ENCODE peak calls at places on chromosomes 3 and 15, in six cellular contexts. P, T, C, I, X and B are unnamed samples.

GRCh38 chr15:95875141-95875643 is 455.3 kb upstream of the NR2F2 start:
- DNase-seq in P (no peak), T (peak; percentile 76), C (no peak), I (no peak), X (no peak), B (peak; percentile 52)

GRCh38 chr3:104856743-104857142 is 510.0 kb upstream of the ALCAM start:
- DNase-seq in P (no peak), T (no peak), C (no peak), I (no peak), X (no peak), B (no peak)

GRCh38 chr15:50777045-50777444 is 11.5 kb upstream of the SPPL2A start:
- DNase-seq in P (no peak), T (no peak), C (no peak), I (no peak), X (no peak), B (no peak)

GRCh38 chr15:31605467-31605931 is 278.9 kb downstream of the KLF13 start:
- DNase-seq in P (no peak), T (peak; percentile 61), C (no peak), I (peak; percentile 30), X (peak; percentile 62), B (no peak)

GRCh38 chr3:100662113-100662823 is 47.0 kb upstream of the TFG start:
- DNase-seq in P (no peak), T (peak; percentile 47), C (no peak), I (no peak), X (no peak), B (no peak)

GRCh38 chr3:173789530-173789929 is 392.0 kb downstream of the NLGN1 start:
- DNase-seq in P (no peak), T (peak; percentile 29), C (no peak), I (no peak), X (no peak), B (no peak)

GRCh38 chr15:62899090-62899493 is 143.5 kb upstream of the TPM1 start:
- DNase-seq in P (no peak), T (no peak), C (no peak), I (no peak), X (no peak), B (no peak)

GRCh38 chr3:61530355-61530754 is 31.0 kb upstream of the PTPRG start:
- DNase-seq in P (peak; percentile 38), T (peak; percentile 58), C (no peak), I (peak; percentile 26), X (no peak), B (no peak)

GRCh38 chr15:74845581-74845980 is 2.6 kb upstream of the ULK3 start:
- DNase-seq in P (no peak), T (no peak), C (no peak), I (no peak), X (no peak), B (no peak)

GRCh38 chr15:44145495-44145894 is 49.6 kb downstream of the FRMD5 start:
- DNase-seq in P (no peak), T (no peak), C (no peak), I (no peak), X (no peak), B (no peak)
- TF ChIP-seq CTCF in P (no peak), T (no peak), C (no peak), I (no peak), X (no peak), B (no peak)

GRCh38 chr3:4812509-4812908 is 166.7 kb upstream of the BHLHE40 start:
- DNase-seq in P (no peak), T (no peak), C (no peak), I (no peak), X (no peak), B (no peak)
- TF ChIP-seq CTCF in P (no peak), T (no peak), C (no peak), I (no peak), X (no peak), B (no peak)

DNA sequence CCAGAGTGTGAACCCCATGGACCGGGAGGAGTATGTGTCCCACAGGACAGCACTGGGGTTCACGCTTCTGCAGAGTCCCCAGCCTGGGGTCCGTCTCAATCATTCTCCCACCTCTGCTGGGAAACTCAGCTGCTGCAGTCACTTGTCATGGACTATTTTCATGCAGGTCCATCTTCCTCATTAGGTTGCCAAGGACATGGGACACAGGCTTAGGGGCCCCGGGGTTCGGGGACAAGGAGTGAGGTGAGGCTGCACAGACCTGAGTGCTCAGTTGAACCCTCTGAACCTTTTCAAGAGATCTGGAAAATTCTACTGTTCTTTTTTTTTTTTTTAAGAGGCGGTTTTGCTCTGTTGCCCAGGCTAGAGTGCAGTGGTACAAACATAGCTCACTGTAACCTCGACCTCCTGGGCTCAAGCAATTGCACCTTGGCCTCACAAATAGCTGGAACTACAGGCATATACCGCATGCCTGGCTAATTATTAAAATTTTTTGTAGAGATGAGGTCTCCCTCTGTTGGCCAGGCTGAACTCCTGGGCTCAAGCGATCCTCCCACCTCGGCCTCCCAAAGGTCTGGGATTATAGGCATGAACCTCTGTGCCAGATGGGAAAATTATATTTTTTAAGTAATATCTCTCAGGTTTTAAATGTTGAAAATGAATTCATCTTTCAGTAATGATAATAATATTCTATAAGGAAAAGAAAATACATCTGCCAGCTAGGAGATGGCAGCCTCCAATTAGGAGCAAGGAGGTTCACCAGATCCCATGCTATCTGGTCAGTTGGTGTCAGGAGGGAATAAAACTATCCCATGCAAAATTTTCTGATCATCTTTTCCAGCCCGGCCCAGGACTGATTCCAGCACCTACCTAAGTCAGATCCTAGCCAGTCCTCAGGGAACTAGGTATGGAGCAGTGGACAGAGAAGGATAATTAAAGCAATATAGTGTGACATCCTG is 45.2 kb downstream of the RPN1 start:
- DNase-seq in P (no peak), T (no peak), C (no peak), I (no peak), X (no peak), B (no peak)
- TF ChIP-seq CTCF in P (no peak), T (no peak), C (no peak), I (no peak), X (no peak), B (no peak)

GRCh38 chr3:25582242-25582641 is 82.5 kb downstream of the TOP2B start:
- DNase-seq in P (peak; percentile 71), T (peak; percentile 30), C (no peak), I (no peak), X (no peak), B (peak; percentile 30)
- TF ChIP-seq CTCF in P (no peak), T (no peak), C (no peak), I (no peak), X (no peak), B (no peak)

DNA sequence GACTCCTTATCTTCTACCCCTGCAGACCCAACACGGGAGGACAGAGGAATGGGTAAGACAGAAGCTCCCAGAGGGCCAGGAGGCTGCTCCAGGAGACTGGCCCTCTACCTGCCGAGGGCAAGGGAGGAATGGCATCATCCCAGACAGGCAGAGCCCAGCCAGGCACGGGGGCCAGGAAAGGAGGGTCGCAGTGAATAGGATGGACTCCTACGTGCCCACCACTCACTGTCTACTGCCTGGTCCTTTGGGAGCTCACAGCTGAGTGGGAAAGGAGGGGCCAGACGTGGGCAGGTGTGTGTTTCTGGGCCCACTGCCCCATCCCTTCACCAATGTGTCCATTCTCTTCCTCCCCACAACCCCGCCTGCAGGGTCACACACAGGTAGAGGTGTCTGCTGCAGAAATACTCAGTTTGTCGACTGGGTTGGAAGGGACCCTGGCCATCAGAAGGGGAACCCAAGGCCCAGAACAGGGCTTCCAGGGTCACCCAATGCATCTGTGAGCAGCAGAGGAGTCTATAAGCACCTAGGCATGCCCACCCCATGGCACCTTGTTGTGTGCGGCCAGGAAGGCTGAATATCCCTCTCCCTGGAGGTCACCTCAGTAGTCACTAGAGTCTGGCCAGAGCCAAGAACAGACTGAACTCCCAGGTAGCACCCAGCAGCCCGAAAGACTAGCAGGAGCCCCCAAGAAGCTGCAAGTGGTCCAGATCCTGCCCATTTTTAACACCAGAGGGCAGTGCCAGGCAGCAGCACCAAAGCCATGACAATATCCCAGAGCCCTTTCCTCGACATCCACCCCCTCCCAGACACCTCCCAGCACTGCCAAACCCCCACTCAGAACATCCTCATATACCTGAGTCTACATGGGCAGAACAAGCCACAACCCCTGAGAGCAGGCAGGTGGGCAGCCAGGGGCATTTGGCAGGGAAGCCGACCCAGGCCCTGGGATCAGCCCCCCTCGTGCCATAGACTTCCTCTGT is 24.0 kb downstream of the TKT start:
- DNase-seq in P (no peak), T (no peak), C (no peak), I (peak; percentile 37), X (no peak), B (no peak)
- TF ChIP-seq CTCF in P (peak; percentile 17), T (no peak), C (no peak), I (peak; percentile 34), X (no peak), B (no peak)

GRCh38 chr15:98288091-98288590 is 327.6 kb downstream of the ARRDC4 start:
- DNase-seq in P (no peak), T (no peak), C (no peak), I (no peak), X (no peak), B (no peak)

GRCh38 chr15:98296653-98297052 is 336.1 kb downstream of the ARRDC4 start:
- DNase-seq in P (no peak), T (no peak), C (no peak), I (no peak), X (no peak), B (no peak)

GRCh38 chr15:98289747-98290146 is 329.2 kb downstream of the ARRDC4 start:
- DNase-seq in P (no peak), T (no peak), C (no peak), I (no peak), X (no peak), B (no peak)

GRCh38 chr15:98294126-98294525 is 333.6 kb downstream of the ARRDC4 start:
- DNase-seq in P (no peak), T (no peak), C (no peak), I (no peak), X (no peak), B (no peak)

DNA sequence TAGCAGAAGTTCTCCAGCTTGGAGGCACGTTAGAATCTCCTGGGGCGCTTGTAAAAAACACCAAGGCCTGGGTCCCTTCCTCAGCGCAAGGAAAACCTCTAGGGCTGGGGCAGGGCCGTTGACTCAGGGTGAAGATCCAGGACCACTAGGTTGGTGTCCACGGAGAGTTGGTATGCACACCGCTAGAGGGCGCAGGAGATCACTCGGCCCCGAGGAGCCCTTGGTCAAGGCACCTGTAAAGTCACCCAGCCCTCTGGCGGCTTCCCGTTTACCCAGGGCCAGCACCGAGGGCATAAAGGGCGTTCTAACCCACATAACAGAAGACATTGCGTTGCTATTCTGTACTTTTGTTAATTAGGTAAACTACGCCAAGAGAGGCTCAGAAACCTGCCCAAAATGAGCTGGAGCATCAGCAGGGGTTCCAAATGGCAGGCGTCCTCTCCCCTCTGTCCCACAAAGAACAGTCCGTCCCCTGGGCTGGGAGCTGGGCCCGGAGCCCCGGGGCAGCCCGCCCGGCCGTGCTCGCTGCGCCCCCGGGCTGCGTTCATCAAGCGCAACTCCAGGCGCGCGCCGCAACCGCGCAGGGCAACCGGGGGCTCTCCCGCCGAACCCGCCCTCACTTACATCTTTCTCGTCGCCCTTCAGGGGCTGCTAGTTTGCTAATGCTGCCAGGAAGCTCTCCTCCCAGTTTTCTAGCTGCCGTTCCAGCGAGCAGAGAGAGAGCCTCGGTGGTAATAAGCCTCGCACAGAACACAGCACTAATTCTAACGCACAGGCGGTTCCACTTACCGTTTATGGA is 332.1 kb downstream of the ARRDC4 start:
- DNase-seq in P (peak; percentile 45), T (peak; percentile 12), C (peak; percentile 16), I (peak; percentile 77), X (peak; percentile 92), B (no peak)
- TF ChIP-seq CTCF in P (peak; percentile 82), T (peak; percentile 58), C (peak; percentile 46), I (peak; percentile 73), X (peak; percentile 90), B (peak; percentile 59)